ENCODE peak calls at places on chromosomes 16 and 17, in eight cellular contexts. One of them, this sample, is unnamed. For H3K9me3, the result is how much of the 10 kb centered on the place peaks cover.

GRCh38 chr17:40598021-40598927 is 33.0 kb upstream of the CCR7 start:
- DNase-seq in HCT116: no peak
- DNase-seq in GM23248: no peak
- DNase-seq in SK-N-SH: no peak
- DNase-seq in OCI-LY7: no peak
- DNase-seq in neural progenitor cell: no peak
- DNase-seq in PC-3: no peak
- DNase-seq in hepatocyte: no peak
- DNase-seq in this sample: no peak

GRCh38 chr17:79838541-79839274 is 532 bp downstream of the CBX4 start:
- DNase-seq in HCT116: no peak
- DNase-seq in GM23248: peak
- DNase-seq in SK-N-SH: peak
- DNase-seq in OCI-LY7: peak
- DNase-seq in neural progenitor cell: peak
- DNase-seq in PC-3: peak
- DNase-seq in hepatocyte: peak
- DNase-seq in this sample: peak

GRCh38 chr16:52993179-52993578 is 59.5 kb downstream of the CHD9NB start:
- DNase-seq in HCT116: no peak
- DNase-seq in GM23248: no peak
- DNase-seq in SK-N-SH: no peak
- DNase-seq in OCI-LY7: no peak
- DNase-seq in neural progenitor cell: no peak
- DNase-seq in PC-3: no peak
- DNase-seq in hepatocyte: no peak
- DNase-seq in this sample: no peak

GRCh38 chr16:66427036-66427446 is at the start of gene BEAN1:
- DNase-seq in HCT116: no peak
- DNase-seq in GM23248: peak
- DNase-seq in SK-N-SH: peak
- DNase-seq in OCI-LY7: no peak
- DNase-seq in neural progenitor cell: peak
- DNase-seq in PC-3: peak
- DNase-seq in hepatocyte: peak
- DNase-seq in this sample: no peak

GRCh38 chr16:11566398-11566797 is 20.3 kb downstream of the LITAF start:
- DNase-seq in HCT116: no peak
- DNase-seq in GM23248: no peak
- DNase-seq in SK-N-SH: no peak
- DNase-seq in OCI-LY7: no peak
- DNase-seq in neural progenitor cell: no peak
- DNase-seq in PC-3: no peak
- DNase-seq in hepatocyte: no peak
- DNase-seq in this sample: no peak

GRCh38 chr17:68903294-68903693 is 51.9 kb downstream of the ABCA8 start:
- DNase-seq in HCT116: no peak
- DNase-seq in GM23248: no peak
- DNase-seq in SK-N-SH: no peak
- DNase-seq in OCI-LY7: no peak
- DNase-seq in neural progenitor cell: no peak
- DNase-seq in PC-3: no peak
- DNase-seq in hepatocyte: no peak
- DNase-seq in this sample: no peak

GRCh38 chr16:13961099-13961811 is 41.3 kb downstream of the ERCC4 start:
- DNase-seq in HCT116: no peak
- DNase-seq in GM23248: peak
- DNase-seq in SK-N-SH: no peak
- DNase-seq in OCI-LY7: no peak
- DNase-seq in neural progenitor cell: no peak
- DNase-seq in PC-3: no peak
- DNase-seq in hepatocyte: peak
- DNase-seq in this sample: no peak

GRCh38 chr17:76816590-76817135 is 51.5 kb upstream of the MGAT5B start:
- DNase-seq in HCT116: peak
- DNase-seq in GM23248: peak
- DNase-seq in SK-N-SH: peak
- DNase-seq in OCI-LY7: peak
- DNase-seq in neural progenitor cell: peak
- DNase-seq in PC-3: peak
- DNase-seq in hepatocyte: peak
- DNase-seq in this sample: peak

GRCh38 chr16:12575288-12575687 is 228.4 kb downstream of the CPPED1 start:
- DNase-seq in HCT116: no peak
- DNase-seq in GM23248: no peak
- DNase-seq in SK-N-SH: no peak
- DNase-seq in OCI-LY7: peak
- DNase-seq in neural progenitor cell: no peak
- DNase-seq in PC-3: no peak
- DNase-seq in hepatocyte: no peak
- DNase-seq in this sample: no peak

GRCh38 chr16:85306071-85306792 is 194.0 kb upstream of the CIBAR2 start:
- DNase-seq in HCT116: peak
- DNase-seq in GM23248: peak
- DNase-seq in SK-N-SH: no peak
- DNase-seq in OCI-LY7: peak
- DNase-seq in neural progenitor cell: peak
- DNase-seq in PC-3: peak
- DNase-seq in hepatocyte: peak
- DNase-seq in this sample: no peak

GRCh38 chr17:49930880-49931279 is 38.1 kb upstream of the DLX4 start:
- DNase-seq in HCT116: no peak
- DNase-seq in GM23248: no peak
- DNase-seq in SK-N-SH: no peak
- DNase-seq in OCI-LY7: no peak
- DNase-seq in neural progenitor cell: no peak
- DNase-seq in PC-3: no peak
- DNase-seq in hepatocyte: no peak
- DNase-seq in this sample: no peak

GRCh38 chr16:66923866-66924265 is 1.5 kb downstream of the RRAD start:
- DNase-seq in HCT116: no peak
- DNase-seq in GM23248: no peak
- DNase-seq in SK-N-SH: no peak
- DNase-seq in OCI-LY7: no peak
- DNase-seq in neural progenitor cell: no peak
- DNase-seq in PC-3: no peak
- DNase-seq in hepatocyte: no peak
- DNase-seq in this sample: no peak

GRCh38 chr17:30905742-30906100 is 317 bp downstream of the TEFM start:
- DNase-seq in HCT116: peak
- DNase-seq in GM23248: peak
- DNase-seq in SK-N-SH: peak
- DNase-seq in OCI-LY7: peak
- DNase-seq in neural progenitor cell: no peak
- DNase-seq in PC-3: peak
- DNase-seq in hepatocyte: peak
- DNase-seq in this sample: no peak

GRCh38 chr16:69890114-69890890 is 60.8 kb upstream of the CLEC18A start:
- DNase-seq in HCT116: no peak
- DNase-seq in GM23248: peak
- DNase-seq in SK-N-SH: peak
- DNase-seq in OCI-LY7: no peak
- DNase-seq in neural progenitor cell: peak
- DNase-seq in PC-3: no peak
- DNase-seq in hepatocyte: peak
- DNase-seq in this sample: no peak
- TF ChIP-seq EZH2phosphoT487 in HCT116: no peak
- TF ChIP-seq EZH2phosphoT487 in GM23248: no peak
- TF ChIP-seq EZH2phosphoT487 in SK-N-SH: no peak
- TF ChIP-seq EZH2phosphoT487 in OCI-LY7: no peak
- TF ChIP-seq EZH2phosphoT487 in neural progenitor cell: no peak
- TF ChIP-seq EZH2phosphoT487 in PC-3: no peak
- TF ChIP-seq EZH2phosphoT487 in hepatocyte: no peak
- TF ChIP-seq EZH2phosphoT487 in this sample: no peak

GRCh38 chr16:3443108-3444031 is at the start of the genes NAA60 and ZNF597:
- DNase-seq in HCT116: peak
- DNase-seq in GM23248: peak
- DNase-seq in SK-N-SH: peak
- DNase-seq in OCI-LY7: peak
- DNase-seq in neural progenitor cell: peak
- DNase-seq in PC-3: no peak
- DNase-seq in hepatocyte: peak
- DNase-seq in this sample: peak
- H3K9me3 ChIP-seq in HCT116: under half
- H3K9me3 ChIP-seq in GM23248: under half
- H3K9me3 ChIP-seq in SK-N-SH: under half
- H3K9me3 ChIP-seq in OCI-LY7: under half
- H3K9me3 ChIP-seq in neural progenitor cell: under half
- H3K9me3 ChIP-seq in PC-3: under half
- H3K9me3 ChIP-seq in hepatocyte: under half
- H3K9me3 ChIP-seq in this sample: under half

DNA sequence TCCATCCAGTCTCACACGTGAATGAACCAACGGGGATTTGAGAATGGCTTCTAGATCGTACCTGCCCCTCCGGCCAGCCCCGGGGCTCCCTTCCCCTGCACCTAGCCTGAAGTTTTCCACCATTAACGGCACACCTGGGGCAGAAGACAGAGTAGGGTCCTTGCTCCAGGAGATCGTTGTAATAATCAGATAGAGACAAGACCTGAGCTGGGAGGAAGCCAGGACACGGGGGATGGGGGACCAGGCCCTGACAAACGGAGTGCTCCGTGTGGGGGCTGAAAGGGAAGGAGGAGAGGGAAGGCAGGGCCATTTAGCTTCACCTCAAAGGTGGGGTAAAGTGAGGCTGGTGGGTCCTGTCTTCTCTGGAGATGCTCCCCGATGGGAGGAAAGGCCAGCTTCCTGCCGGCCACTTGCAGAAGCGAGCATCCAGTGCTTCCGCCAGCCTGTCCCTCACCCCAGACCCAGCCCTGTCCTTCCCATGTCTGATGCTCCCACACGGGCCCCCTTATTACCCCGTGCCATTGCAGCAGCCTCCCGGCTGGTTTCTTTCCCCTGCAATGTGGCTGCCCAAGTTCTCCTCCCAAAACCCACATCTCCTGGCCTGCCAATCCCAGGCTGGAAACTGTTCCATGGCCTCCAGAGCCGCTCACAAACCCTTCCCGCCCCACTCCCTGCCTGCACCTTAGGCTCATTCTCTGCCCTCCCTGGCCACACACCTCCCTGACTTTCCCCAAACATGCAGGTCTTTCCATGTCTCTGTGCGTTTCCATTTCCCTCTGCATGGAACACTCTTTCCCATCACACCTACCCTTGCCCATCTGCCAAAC is 79.3 kb downstream of the MRC2 start:
- DNase-seq in HCT116: no peak
- DNase-seq in GM23248: no peak
- DNase-seq in SK-N-SH: no peak
- DNase-seq in OCI-LY7: no peak
- DNase-seq in neural progenitor cell: no peak
- DNase-seq in PC-3: no peak
- DNase-seq in hepatocyte: no peak
- DNase-seq in this sample: no peak
- TF ChIP-seq EZH2phosphoT487 in HCT116: no peak
- TF ChIP-seq EZH2phosphoT487 in GM23248: no peak
- TF ChIP-seq EZH2phosphoT487 in SK-N-SH: no peak
- TF ChIP-seq EZH2phosphoT487 in OCI-LY7: no peak
- TF ChIP-seq EZH2phosphoT487 in neural progenitor cell: no peak
- TF ChIP-seq EZH2phosphoT487 in PC-3: no peak
- TF ChIP-seq EZH2phosphoT487 in hepatocyte: no peak
- TF ChIP-seq EZH2phosphoT487 in this sample: no peak

DNA sequence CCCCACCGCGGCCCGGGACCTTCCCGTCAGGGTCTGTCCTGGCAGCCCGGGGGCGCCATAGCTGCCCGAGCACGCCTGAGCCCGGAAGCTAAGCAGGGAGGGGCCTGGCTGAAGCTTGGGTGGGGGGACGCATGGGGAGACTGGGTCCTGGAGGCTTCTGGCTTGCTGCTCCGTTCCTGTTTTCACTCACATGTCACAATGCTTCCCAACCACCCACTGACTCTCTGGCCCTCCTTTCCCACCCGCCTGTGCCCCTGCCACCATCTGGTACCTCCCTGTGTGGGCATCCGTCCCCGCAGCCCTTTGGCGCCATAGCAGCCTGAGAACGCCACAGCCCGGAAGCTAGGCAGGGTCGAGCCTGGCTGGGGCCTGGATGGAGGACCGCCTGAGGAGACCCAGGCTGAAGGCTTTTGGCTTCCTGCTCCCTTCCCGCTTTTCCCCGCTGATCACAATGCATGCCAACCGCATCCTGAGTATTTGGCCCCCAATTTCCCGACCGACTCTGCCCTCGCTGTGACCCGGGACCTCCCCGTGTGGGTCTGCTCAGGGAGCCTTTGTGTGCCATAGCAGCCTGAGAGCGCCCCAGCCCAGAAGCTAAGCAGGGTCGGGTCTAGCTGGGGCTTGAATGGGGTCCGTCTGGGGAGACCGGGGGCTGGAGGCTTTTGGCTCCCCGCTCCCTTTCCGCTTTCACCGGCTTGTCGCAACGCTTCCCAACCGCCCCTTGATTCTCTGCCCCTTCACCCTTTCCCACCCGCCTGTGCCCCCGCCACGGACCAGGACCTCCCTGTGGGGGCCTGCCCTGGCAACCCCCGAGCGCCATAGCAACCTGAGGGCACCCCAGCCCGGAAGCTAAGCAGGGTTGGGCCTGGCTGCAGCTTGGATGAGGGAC is 2290.1 kb downstream of the TP53TG3F start:
- DNase-seq in HCT116: no peak
- DNase-seq in GM23248: no peak
- DNase-seq in SK-N-SH: peak
- DNase-seq in OCI-LY7: no peak
- DNase-seq in neural progenitor cell: no peak
- DNase-seq in PC-3: no peak
- DNase-seq in hepatocyte: no peak
- DNase-seq in this sample: no peak
- H3K9me3 ChIP-seq in HCT116: under half
- H3K9me3 ChIP-seq in GM23248: under half
- H3K9me3 ChIP-seq in SK-N-SH: under half
- H3K9me3 ChIP-seq in OCI-LY7: under half
- H3K9me3 ChIP-seq in neural progenitor cell: under half
- H3K9me3 ChIP-seq in PC-3: under half
- H3K9me3 ChIP-seq in hepatocyte: under half
- H3K9me3 ChIP-seq in this sample: under half

DNA sequence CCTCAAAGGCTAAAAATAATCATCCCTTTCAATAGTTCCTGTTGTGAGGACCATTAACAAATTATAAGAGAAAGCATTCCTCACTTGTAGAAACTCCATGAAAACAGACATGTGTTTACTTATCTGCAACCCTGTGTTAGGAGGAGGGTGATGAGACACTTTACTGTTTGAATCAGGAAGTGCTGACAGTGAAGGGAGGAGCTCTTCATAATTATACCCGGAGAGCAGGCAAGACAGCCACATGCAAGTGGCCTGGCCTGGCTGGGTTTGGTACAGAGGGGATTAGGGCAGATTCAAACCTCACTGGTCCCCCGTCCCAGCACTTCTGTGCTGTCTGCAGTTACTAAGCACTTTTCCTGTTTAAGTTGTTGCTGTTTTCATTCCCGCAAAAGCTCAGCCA is 78.5 kb downstream of the WWOX start:
- DNase-seq in HCT116: no peak
- DNase-seq in GM23248: no peak
- DNase-seq in SK-N-SH: peak
- DNase-seq in OCI-LY7: no peak
- DNase-seq in neural progenitor cell: peak
- DNase-seq in PC-3: no peak
- DNase-seq in hepatocyte: peak
- DNase-seq in this sample: no peak
- TF ChIP-seq EZH2phosphoT487 in HCT116: no peak
- TF ChIP-seq EZH2phosphoT487 in GM23248: no peak
- TF ChIP-seq EZH2phosphoT487 in SK-N-SH: no peak
- TF ChIP-seq EZH2phosphoT487 in OCI-LY7: no peak
- TF ChIP-seq EZH2phosphoT487 in neural progenitor cell: no peak
- TF ChIP-seq EZH2phosphoT487 in PC-3: no peak
- TF ChIP-seq EZH2phosphoT487 in hepatocyte: no peak
- TF ChIP-seq EZH2phosphoT487 in this sample: no peak

GRCh38 chr17:2068101-2068518 is 13.2 kb downstream of the HIC1 start:
- DNase-seq in HCT116: no peak
- DNase-seq in GM23248: peak
- DNase-seq in SK-N-SH: no peak
- DNase-seq in OCI-LY7: no peak
- DNase-seq in neural progenitor cell: no peak
- DNase-seq in PC-3: no peak
- DNase-seq in hepatocyte: peak
- DNase-seq in this sample: no peak
- H3K9me3 ChIP-seq in HCT116: under half
- H3K9me3 ChIP-seq in GM23248: under half
- H3K9me3 ChIP-seq in SK-N-SH: under half
- H3K9me3 ChIP-seq in OCI-LY7: under half
- H3K9me3 ChIP-seq in neural progenitor cell: under half
- H3K9me3 ChIP-seq in PC-3: under half
- H3K9me3 ChIP-seq in hepatocyte: under half
- H3K9me3 ChIP-seq in this sample: under half